ENCODE peak calls at places on chromosomes 7 and 10, in nine cellular contexts. A is transverse colon, I is fibroblast of pulmonary artery, E is AG10803, G is coronary artery, F is cardiac muscle cell, Z is PC-9, T is colonic mucosa, H is body of pancreas. P is an unnamed sample.

GRCh38 chr7:118183254-118183585 is 744 bp upstream of the LSM8 start:
- DNase-seq in F (peak), E (no peak), H (no peak), T (no peak), A (no peak), Z (no peak), I (peak), G (no peak), P (no peak)

GRCh38 chr7:20444041-20444440 is 113.3 kb downstream of the ITGB8 start:
- DNase-seq in G (no peak), I (peak), H (no peak), Z (no peak), F (peak), A (no peak), E (peak), T (no peak), P (peak)

GRCh38 chr10:29865700-29866355 is 193.6 kb downstream of the JCAD start:
- DNase-seq in Z (peak), E (no peak), T (no peak), G (no peak), I (no peak), A (no peak), H (no peak), F (no peak), P (peak)

GRCh38 chr10:67622984-67623383 is 73.0 kb downstream of the CTNNA3 start:
- DNase-seq in F (no peak), E (no peak), Z (no peak), I (no peak), H (no peak), A (no peak), G (no peak), T (no peak), P (no peak)

GRCh38 chr10:33113111-33113856 is 155.3 kb upstream of the ITGB1 start:
- DNase-seq in A (no peak), F (peak), H (no peak), G (no peak), E (peak), I (peak), Z (no peak), T (no peak), P (peak)

GRCh38 chr10:131049051-131049450 is 262.5 kb downstream of the TCERG1L start:
- DNase-seq in T (no peak), E (no peak), G (no peak), Z (no peak), F (no peak), H (no peak), I (no peak), A (no peak), P (no peak)

GRCh38 chr10:88986549-88987242 is 3.9 kb upstream of the FAS start:
- DNase-seq in I (peak), G (no peak), Z (no peak), H (peak), T (no peak), E (peak), A (no peak), F (peak), P (peak)

GRCh38 chr10:89679986-89680385 is 21.4 kb upstream of the KIF20B start:
- DNase-seq in Z (no peak), F (no peak), G (no peak), E (no peak), T (no peak), A (no peak), I (no peak), H (no peak), P (no peak)

GRCh38 chr7:145875267-145875666 is 241.3 kb upstream of the CNTNAP2 start:
- DNase-seq in F (no peak), I (no peak), G (no peak), T (no peak), H (no peak), E (no peak), A (no peak), Z (no peak), P (no peak)

GRCh38 chr7:122803323-122803722 is 82.9 kb downstream of the CADPS2 start:
- DNase-seq in I (peak), E (no peak), F (peak), T (no peak), H (peak), Z (no peak), A (no peak), G (no peak), P (peak)

GRCh38 chr7:94008537-94008936 is 4.4 kb upstream of the BET1 start:
- DNase-seq in E (peak), G (no peak), T (no peak), I (peak), Z (no peak), F (peak), A (no peak), H (no peak), P (no peak)

GRCh38 chr10:30063098-30063497 is 3.7 kb upstream of the JCAD start:
- DNase-seq in T (no peak), I (peak), H (no peak), E (peak), A (no peak), F (peak), Z (no peak), G (no peak), P (peak)

GRCh38 chr7:158021836-158022235 is 565.8 kb downstream of the PTPRN2 start:
- DNase-seq in G (peak), T (no peak), Z (no peak), H (no peak), A (no peak), F (no peak), E (no peak), I (no peak), P (no peak)

GRCh38 chr10:67549390-67549789 is 146.6 kb downstream of the CTNNA3 start:
- DNase-seq in G (no peak), T (no peak), H (peak), I (peak), F (peak), Z (no peak), E (no peak), A (no peak), P (no peak)

GRCh38 chr10:133359554-133359971 is 1.7 kb upstream of the FUOM start:
- DNase-seq in G (no peak), T (peak), Z (no peak), F (no peak), I (no peak), H (peak), A (peak), E (no peak), P (no peak)
- H3K4me3 ChIP-seq in G (no peak), T (no peak), Z (no peak), F (no peak), I (no peak), H (no peak), A (no peak), E (no peak), P (no peak)

GRCh38 chr7:151019130-151019447 is 5.2 kb downstream of the ATG9B start:
- DNase-seq in I (no peak), T (no peak), Z (no peak), G (no peak), E (no peak), F (no peak), A (no peak), H (no peak), P (no peak)

GRCh38 chr7:151016942-151017341 is 7.4 kb downstream of the ATG9B start:
- DNase-seq in I (no peak), A (no peak), G (no peak), Z (no peak), H (no peak), T (no peak), E (no peak), F (no peak), P (no peak)

GRCh38 chr7:151017370-151017952 is 6.8 kb downstream of the ATG9B start:
- DNase-seq in G (no peak), H (no peak), E (no peak), T (no peak), Z (no peak), I (no peak), A (no peak), F (no peak), P (no peak)

GRCh38 chr7:151018421-151019129 is 5.7 kb downstream of the ATG9B start:
- DNase-seq in T (no peak), F (peak), A (no peak), I (no peak), G (no peak), Z (no peak), H (peak), E (no peak), P (no peak)

GRCh38 chr7:151017953-151018420 is 6.3 kb downstream of the ATG9B start:
- DNase-seq in F (peak), T (peak), G (no peak), A (peak), I (peak), H (peak), Z (no peak), E (peak), P (no peak)
- H3K4me3 ChIP-seq in F (peak), T (peak), G (peak), A (peak), I (no peak), H (no peak), Z (no peak), E (peak), P (no peak)

DNA sequence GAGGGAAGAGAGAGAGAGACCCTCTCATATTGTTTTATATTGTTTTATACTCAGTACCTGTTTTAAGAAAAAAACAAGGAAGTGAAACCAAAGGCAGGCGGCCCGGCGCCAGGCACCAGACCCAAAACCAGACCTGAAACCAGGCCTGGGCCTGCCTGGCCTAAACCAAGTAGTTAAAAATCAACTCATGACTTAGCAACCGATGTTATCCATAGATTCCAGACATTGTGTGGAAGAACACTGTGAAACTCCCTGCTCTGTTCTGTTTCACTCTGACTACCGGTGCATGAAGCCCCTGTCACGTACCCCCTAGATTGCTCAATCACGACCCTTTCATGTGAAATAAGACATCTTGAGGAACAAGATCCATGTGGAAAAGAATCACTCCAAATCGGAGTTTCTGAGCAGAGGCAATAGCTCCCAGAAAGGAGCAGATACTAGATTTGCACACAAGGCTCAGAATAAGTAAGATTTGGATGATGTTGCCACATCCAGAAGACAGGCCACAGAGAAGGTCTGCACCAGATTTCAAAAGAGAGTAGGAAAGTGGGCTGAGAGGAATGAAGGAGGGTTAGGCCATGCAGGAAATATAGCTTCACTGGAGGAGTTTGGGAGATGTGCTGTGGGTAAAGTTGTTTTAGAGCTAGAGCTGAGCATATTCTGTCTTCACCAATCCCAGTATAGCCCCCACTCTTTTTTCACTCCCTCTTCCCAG is 8.7 kb upstream of the ZNF248 start:
- DNase-seq in E (no peak), Z (no peak), A (peak), H (no peak), G (no peak), F (no peak), I (no peak), T (no peak), P (no peak)
- H3K4me3 ChIP-seq in E (no peak), Z (no peak), A (no peak), H (no peak), G (no peak), F (no peak), I (no peak), T (no peak), P (no peak)

DNA sequence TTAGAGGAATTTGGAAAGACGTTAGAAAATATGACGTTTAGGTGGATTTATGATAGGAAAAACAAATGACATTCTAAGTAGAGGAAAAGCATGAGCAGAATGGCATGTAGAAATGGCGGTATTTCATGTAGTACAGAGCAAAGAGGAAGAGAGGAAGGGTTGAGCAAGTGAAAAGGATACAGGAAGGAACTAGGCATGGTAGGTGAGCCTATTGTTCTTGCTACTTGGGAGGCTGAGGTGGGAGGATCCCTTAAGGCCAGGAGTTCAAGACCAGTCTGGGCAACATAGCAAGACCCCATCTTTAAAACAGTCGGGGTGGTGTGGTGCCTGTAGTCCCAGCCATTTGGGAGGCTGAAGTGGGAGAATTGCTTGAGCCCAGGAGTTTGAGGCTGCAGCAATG is 1.2 kb downstream of the GTPBP10 start:
- DNase-seq in Z (no peak), I (no peak), T (no peak), A (no peak), F (no peak), E (no peak), G (no peak), H (no peak), P (no peak)
- H3K4me3 ChIP-seq in Z (peak), I (peak), T (no peak), A (no peak), F (peak), E (no peak), G (no peak), H (no peak), P (peak)